ENCODE peak calls at places on chromosomes 13 and 19, in nine cellular contexts. One of them, this sample, is unnamed.

GRCh38 chr13:73411067-73411809 is 352.4 kb downstream of the KLF5 start:
- DNase-seq in lung microvascular endothelial cell: no peak
- DNase-seq in cardiac muscle cell: no peak
- DNase-seq in HTR-8/SVneo: no peak
- DNase-seq in activated CD4-positive, CD25-positive, alpha-beta regulatory T cell: no peak
- DNase-seq in HS-5: no peak
- DNase-seq in left ventricle myocardium inferior: no peak
- DNase-seq in astrocyte of the spinal cord: peak; percentile 35
- DNase-seq in cardiac septum: no peak
- DNase-seq in this sample: no peak

GRCh38 chr13:80441968-80442367 is 101.0 kb upstream of the SPRY2 start:
- DNase-seq in lung microvascular endothelial cell: peak; percentile 9
- DNase-seq in cardiac muscle cell: peak; percentile 44
- DNase-seq in HTR-8/SVneo: no peak
- DNase-seq in activated CD4-positive, CD25-positive, alpha-beta regulatory T cell: no peak
- DNase-seq in HS-5: no peak
- DNase-seq in left ventricle myocardium inferior: no peak
- DNase-seq in astrocyte of the spinal cord: no peak
- DNase-seq in cardiac septum: no peak
- DNase-seq in this sample: no peak

GRCh38 chr13:25046274-25046984 is 49.5 kb upstream of the PABPC3 start:
- DNase-seq in lung microvascular endothelial cell: no peak
- DNase-seq in cardiac muscle cell: no peak
- DNase-seq in HTR-8/SVneo: no peak
- DNase-seq in activated CD4-positive, CD25-positive, alpha-beta regulatory T cell: no peak
- DNase-seq in HS-5: no peak
- DNase-seq in left ventricle myocardium inferior: no peak
- DNase-seq in astrocyte of the spinal cord: no peak
- DNase-seq in cardiac septum: no peak
- DNase-seq in this sample: no peak

GRCh38 chr19:18940791-18941627 is at the start of gene HOMER3:
- DNase-seq in lung microvascular endothelial cell: peak; percentile 77
- DNase-seq in cardiac muscle cell: peak; percentile 72
- DNase-seq in HTR-8/SVneo: peak; percentile 84
- DNase-seq in activated CD4-positive, CD25-positive, alpha-beta regulatory T cell: peak; percentile 74
- DNase-seq in HS-5: no peak
- DNase-seq in left ventricle myocardium inferior: peak; percentile 85
- DNase-seq in astrocyte of the spinal cord: peak; percentile 29
- DNase-seq in cardiac septum: peak; percentile 94
- DNase-seq in this sample: peak; percentile 85

GRCh38 chr19:1455002-1455335 is 5.0 kb downstream of the APC2 start:
- DNase-seq in lung microvascular endothelial cell: no peak
- DNase-seq in cardiac muscle cell: no peak
- DNase-seq in HTR-8/SVneo: no peak
- DNase-seq in activated CD4-positive, CD25-positive, alpha-beta regulatory T cell: no peak
- DNase-seq in HS-5: no peak
- DNase-seq in left ventricle myocardium inferior: no peak
- DNase-seq in astrocyte of the spinal cord: no peak
- DNase-seq in cardiac septum: no peak
- DNase-seq in this sample: no peak

GRCh38 chr13:83221256-83221655 is 661.0 kb downstream of the SLITRK1 start:
- DNase-seq in lung microvascular endothelial cell: no peak
- DNase-seq in cardiac muscle cell: peak; percentile 60
- DNase-seq in HTR-8/SVneo: no peak
- DNase-seq in activated CD4-positive, CD25-positive, alpha-beta regulatory T cell: no peak
- DNase-seq in HS-5: no peak
- DNase-seq in left ventricle myocardium inferior: no peak
- DNase-seq in astrocyte of the spinal cord: peak; percentile 32
- DNase-seq in cardiac septum: no peak
- DNase-seq in this sample: no peak

GRCh38 chr13:94195715-94196114 is 283.8 kb downstream of the DCT start:
- DNase-seq in lung microvascular endothelial cell: no peak
- DNase-seq in cardiac muscle cell: peak; percentile 91
- DNase-seq in HTR-8/SVneo: peak; percentile 12
- DNase-seq in activated CD4-positive, CD25-positive, alpha-beta regulatory T cell: no peak
- DNase-seq in HS-5: peak; percentile 59
- DNase-seq in left ventricle myocardium inferior: no peak
- DNase-seq in astrocyte of the spinal cord: peak; percentile 93
- DNase-seq in cardiac septum: no peak
- DNase-seq in this sample: no peak

GRCh38 chr13:79869326-79869725 is 388.4 kb downstream of the NDFIP2 start:
- DNase-seq in lung microvascular endothelial cell: peak; percentile 13
- DNase-seq in cardiac muscle cell: no peak
- DNase-seq in HTR-8/SVneo: no peak
- DNase-seq in activated CD4-positive, CD25-positive, alpha-beta regulatory T cell: no peak
- DNase-seq in HS-5: no peak
- DNase-seq in left ventricle myocardium inferior: no peak
- DNase-seq in astrocyte of the spinal cord: peak; percentile 40
- DNase-seq in cardiac septum: no peak
- DNase-seq in this sample: no peak

GRCh38 chr19:42629191-42629590 is 34.5 kb upstream of the CEACAM8 start:
- DNase-seq in lung microvascular endothelial cell: no peak
- DNase-seq in cardiac muscle cell: no peak
- DNase-seq in HTR-8/SVneo: no peak
- DNase-seq in activated CD4-positive, CD25-positive, alpha-beta regulatory T cell: no peak
- DNase-seq in HS-5: no peak
- DNase-seq in left ventricle myocardium inferior: no peak
- DNase-seq in astrocyte of the spinal cord: no peak
- DNase-seq in cardiac septum: no peak
- DNase-seq in this sample: no peak

GRCh38 chr19:51324082-51324481 is 12.6 kb downstream of the IGLON5 start:
- DNase-seq in lung microvascular endothelial cell: no peak
- DNase-seq in cardiac muscle cell: peak; percentile 19
- DNase-seq in HTR-8/SVneo: no peak
- DNase-seq in activated CD4-positive, CD25-positive, alpha-beta regulatory T cell: no peak
- DNase-seq in HS-5: no peak
- DNase-seq in left ventricle myocardium inferior: no peak
- DNase-seq in astrocyte of the spinal cord: no peak
- DNase-seq in cardiac septum: no peak
- DNase-seq in this sample: no peak

GRCh38 chr19:37933965-37934364 is 27.0 kb downstream of the SIPA1L3 start:
- DNase-seq in lung microvascular endothelial cell: peak; percentile 85
- DNase-seq in cardiac muscle cell: peak; percentile 72
- DNase-seq in HTR-8/SVneo: no peak
- DNase-seq in activated CD4-positive, CD25-positive, alpha-beta regulatory T cell: no peak
- DNase-seq in HS-5: no peak
- DNase-seq in left ventricle myocardium inferior: peak; percentile 62
- DNase-seq in astrocyte of the spinal cord: peak; percentile 34
- DNase-seq in cardiac septum: no peak
- DNase-seq in this sample: no peak

GRCh38 chr13:98707309-98707999 is 45.0 kb downstream of the SLC15A1 start:
- DNase-seq in lung microvascular endothelial cell: no peak
- DNase-seq in cardiac muscle cell: no peak
- DNase-seq in HTR-8/SVneo: no peak
- DNase-seq in activated CD4-positive, CD25-positive, alpha-beta regulatory T cell: no peak
- DNase-seq in HS-5: no peak
- DNase-seq in left ventricle myocardium inferior: no peak
- DNase-seq in astrocyte of the spinal cord: no peak
- DNase-seq in cardiac septum: no peak
- DNase-seq in this sample: no peak

GRCh38 chr13:93496985-93497673 is 270.5 kb downstream of the GPC6 start:
- DNase-seq in lung microvascular endothelial cell: no peak
- DNase-seq in cardiac muscle cell: no peak
- DNase-seq in HTR-8/SVneo: peak; percentile 10
- DNase-seq in activated CD4-positive, CD25-positive, alpha-beta regulatory T cell: no peak
- DNase-seq in HS-5: no peak
- DNase-seq in left ventricle myocardium inferior: no peak
- DNase-seq in astrocyte of the spinal cord: no peak
- DNase-seq in cardiac septum: no peak
- DNase-seq in this sample: no peak

GRCh38 chr19:10654610-10655456 is 687 bp downstream of the ILF3 start:
- DNase-seq in lung microvascular endothelial cell: peak; percentile 66
- DNase-seq in cardiac muscle cell: peak; percentile 47
- DNase-seq in HTR-8/SVneo: peak; percentile 67
- DNase-seq in activated CD4-positive, CD25-positive, alpha-beta regulatory T cell: peak; percentile 60
- DNase-seq in HS-5: no peak
- DNase-seq in left ventricle myocardium inferior: peak; percentile 47
- DNase-seq in astrocyte of the spinal cord: no peak
- DNase-seq in cardiac septum: peak; percentile 77
- DNase-seq in this sample: peak; percentile 85